ENCODE peak calls at places on chromosomes 2 and 18, in four cellular contexts. Y, H, I and O are unnamed samples.

GRCh38 chr2:202237787-202238233 is 587 bp downstream of the SUMO1 start:
- DNase-seq in Y (no peak), H (peak), I (peak), O (no peak)

GRCh38 chr2:138105358-138105757 is 141.1 kb downstream of the HNMT start:
- DNase-seq in Y (no peak), H (no peak), I (no peak), O (no peak)

GRCh38 chr2:96203130-96204028 is 5.2 kb downstream of the STARD7 start:
- DNase-seq in Y (no peak), H (no peak), I (no peak), O (no peak)

GRCh38 chr2:135701442-135701841 is 40.2 kb upstream of the UBXN4 start:
- DNase-seq in Y (no peak), H (no peak), I (no peak), O (no peak)

GRCh38 chr2:179606141-179606540 is 255.3 kb downstream of the ZNF385B start:
- DNase-seq in Y (no peak), H (no peak), I (no peak), O (no peak)

GRCh38 chr2:239550336-239550735 is 149.5 kb upstream of the HDAC4 start:
- DNase-seq in Y (no peak), H (no peak), I (no peak), O (no peak)

GRCh38 chr2:100109986-100110980 is 32.1 kb downstream of the AFF3 start:
- DNase-seq in Y (no peak), H (no peak), I (no peak), O (no peak)

GRCh38 chr18:34938102-34938501 is 103.1 kb upstream of the MAPRE2 start:
- DNase-seq in Y (no peak), H (no peak), I (no peak), O (no peak)

GRCh38 chr2:201938816-201939180 is 94.9 kb upstream of the FZD7 start:
- DNase-seq in Y (no peak), H (no peak), I (no peak), O (no peak)

GRCh38 chr2:32166115-32166549 is 468 bp downstream of the SLC30A6 start:
- DNase-seq in Y (no peak), H (no peak), I (no peak), O (no peak)

GRCh38 chr2:62304429-62305417 is 108.8 kb downstream of the B3GNT2 start:
- DNase-seq in Y (peak), H (no peak), I (peak), O (peak)

GRCh38 chr2:135799738-135800137 is 37.2 kb downstream of the LCT start:
- DNase-seq in Y (no peak), H (no peak), I (no peak), O (no peak)

GRCh38 chr18:49227456-49227855 is 233.0 kb downstream of the DYM start:
- DNase-seq in Y (no peak), H (no peak), I (no peak), O (no peak)

GRCh38 chr2:236744316-236745105 is 174.9 kb downstream of the ACKR3 start:
- DNase-seq in Y (no peak), H (no peak), I (no peak), O (peak)

GRCh38 chr2:112056626-112056987 is 1.5 kb downstream of the TMEM87B start:
- DNase-seq in Y (no peak), H (no peak), I (no peak), O (no peak)

GRCh38 chr2:162127422-162127821 is 24.6 kb downstream of the GCG start:
- DNase-seq in Y (no peak), H (no peak), I (no peak), O (no peak)

GRCh38 chr2:128601298-128602037 is 282.8 kb upstream of the HS6ST1 start:
- DNase-seq in Y (no peak), H (no peak), I (no peak), O (no peak)

GRCh38 chr2:167964650-167965404 is 282.6 kb downstream of the STK39 start:
- DNase-seq in Y (no peak), H (no peak), I (peak), O (no peak)

GRCh38 chr18:75003089-75003488 is 205.8 kb downstream of the PTGR3 start:
- DNase-seq in Y (no peak), H (no peak), I (no peak), O (no peak)

GRCh38 chr2:190069936-190070696 is 7.6 kb upstream of the MSTN start:
- DNase-seq in Y (no peak), H (no peak), I (peak), O (no peak)

GRCh38 chr2:120992791-120993555 is 257.3 kb downstream of the GLI2 start:
- DNase-seq in Y (no peak), H (no peak), I (no peak), O (peak)

GRCh38 chr18:43935051-43935412 is 657.7 kb upstream of the SYT4 start:
- DNase-seq in Y (no peak), H (no peak), I (no peak), O (no peak)

GRCh38 chr2:20682166-20682565 is 15.2 kb downstream of the GDF7 start:
- DNase-seq in Y (no peak), H (no peak), I (peak), O (no peak)

DNA sequence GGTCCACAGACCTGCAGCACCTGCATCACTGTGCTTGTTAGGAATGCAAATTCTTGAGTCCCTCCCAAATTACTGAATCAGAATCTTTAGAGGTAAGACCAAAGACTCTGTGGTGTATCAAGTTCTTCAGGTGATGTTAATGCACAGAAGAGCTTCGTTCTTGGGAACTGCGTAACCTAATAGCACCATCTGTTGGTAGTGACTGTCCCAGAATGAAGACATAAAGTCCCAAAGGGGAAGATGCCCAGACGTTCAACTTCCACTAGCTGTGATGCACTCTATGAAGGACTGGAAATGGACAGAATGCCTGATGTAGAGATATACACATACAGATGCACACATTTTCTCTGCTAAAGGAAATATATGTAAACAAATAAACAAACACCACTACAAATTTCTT is 576.0 kb downstream of the LRP1B start:
- DNase-seq in Y (no peak), H (no peak), I (peak), O (no peak)
- TF ChIP-seq CTCF in Y (peak), H (peak), I (peak), O (peak)

GRCh38 chr2:4763009-4763408 is 929.2 kb upstream of the SOX11 start:
- DNase-seq in Y (no peak), H (peak), I (peak), O (no peak)
- TF ChIP-seq CTCF in Y (peak), H (peak), I (peak), O (no peak)

GRCh38 chr18:77765468-77765867 is 515.8 kb downstream of the GALR1 start:
- DNase-seq in Y (no peak), H (peak), I (peak), O (no peak)
- TF ChIP-seq CTCF in Y (peak), H (peak), I (peak), O (peak)

DNA sequence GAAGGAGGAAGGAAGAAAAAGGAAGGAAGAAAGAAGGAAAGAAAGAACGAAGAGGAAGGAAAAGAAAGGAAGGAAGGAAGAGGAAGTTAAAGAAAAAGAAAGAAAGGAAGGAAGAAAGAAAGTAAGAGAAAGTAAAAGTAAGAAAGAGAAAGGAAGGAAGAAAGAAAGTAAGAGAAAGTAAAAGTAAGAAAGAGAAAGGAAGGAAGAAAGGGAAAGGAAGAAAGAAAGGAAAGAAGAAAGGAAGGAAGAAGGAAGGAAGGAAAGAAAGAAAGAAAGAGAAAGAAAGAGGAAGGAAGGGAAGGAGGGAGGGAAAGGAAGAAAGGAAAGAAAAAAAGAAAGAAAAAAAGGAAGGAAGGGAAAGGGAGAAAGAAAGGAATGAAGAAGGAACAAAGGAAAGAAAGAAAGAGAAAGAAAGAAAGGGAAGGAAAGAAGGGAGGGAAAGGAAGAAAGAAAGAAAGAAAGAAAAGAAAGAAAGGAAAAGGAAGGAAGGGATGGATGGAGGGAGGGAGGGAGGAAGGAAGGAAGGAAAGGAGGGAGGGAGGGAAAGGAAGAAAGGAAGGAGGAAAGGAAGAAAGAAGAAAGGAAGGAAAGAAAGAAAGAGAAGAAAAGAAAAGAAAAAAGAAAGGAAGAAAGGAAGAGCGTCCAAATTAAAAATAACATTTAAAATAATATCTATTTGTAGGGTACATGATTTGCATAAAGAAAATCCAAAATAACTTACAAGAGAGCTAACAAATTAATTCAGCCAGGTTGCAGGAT is 827.9 kb downstream of the TSN start:
- DNase-seq in Y (no peak), H (no peak), I (no peak), O (no peak)
- TF ChIP-seq CTCF in Y (no peak), H (no peak), I (no peak), O (no peak)

GRCh38 chr2:191349990-191350389 is 104.8 kb downstream of the MYO1B start:
- DNase-seq in Y (no peak), H (no peak), I (no peak), O (no peak)
- TF ChIP-seq CTCF in Y (peak), H (no peak), I (no peak), O (no peak)

DNA sequence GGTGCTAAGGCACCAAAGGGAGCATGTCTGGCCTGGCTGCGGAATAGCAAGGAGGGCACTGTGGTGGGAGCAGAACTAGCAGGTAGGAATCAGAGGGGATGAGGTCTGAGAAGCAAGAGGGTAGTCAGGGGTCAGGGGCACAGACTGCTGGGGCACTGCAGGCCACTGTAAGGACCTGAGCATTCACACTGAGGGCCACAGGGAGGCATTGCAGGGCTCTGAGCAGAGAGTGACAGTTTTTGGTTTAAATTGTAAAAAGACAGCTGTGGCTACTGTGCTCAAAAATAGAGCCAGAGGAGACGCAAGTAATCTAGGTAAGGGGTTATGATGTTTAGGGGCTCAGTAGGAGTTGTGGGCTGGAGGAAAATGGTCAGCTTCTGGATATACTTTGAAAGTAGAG is 41.5 kb downstream of the ARHGAP25 start:
- DNase-seq in Y (no peak), H (no peak), I (no peak), O (no peak)
- TF ChIP-seq CTCF in Y (peak), H (no peak), I (no peak), O (peak)

DNA sequence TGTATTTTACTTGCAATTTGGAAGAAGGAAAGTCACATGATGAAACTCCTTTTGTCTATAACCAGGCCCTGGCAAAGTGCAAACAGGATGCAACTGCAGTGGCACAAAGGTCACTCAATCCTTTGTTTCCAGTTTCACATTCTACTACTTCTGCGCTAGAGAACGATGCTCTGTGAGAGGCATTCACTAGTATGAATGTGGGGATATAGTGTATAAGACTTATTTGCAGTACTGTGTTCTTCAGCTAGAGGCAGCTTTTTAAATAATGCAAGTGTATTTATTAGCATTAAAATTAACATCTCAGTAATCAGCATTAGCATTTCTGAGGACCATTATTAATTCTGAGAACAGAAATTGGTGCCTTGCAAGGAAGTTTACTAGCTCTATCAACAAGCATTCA is 68.9 kb downstream of the PRPF40A start:
- DNase-seq in Y (no peak), H (no peak), I (peak), O (no peak)
- TF ChIP-seq CTCF in Y (peak), H (peak), I (peak), O (no peak)

GRCh38 chr2:53610260-53610659 is 157.3 kb upstream of the CHAC2 start:
- DNase-seq in Y (no peak), H (no peak), I (no peak), O (no peak)

GRCh38 chr2:53609561-53609960 is 158.0 kb upstream of the CHAC2 start:
- DNase-seq in Y (no peak), H (no peak), I (no peak), O (no peak)
- TF ChIP-seq CTCF in Y (no peak), H (no peak), I (no peak), O (no peak)

GRCh38 chr2:18790465-18791171 is 201.2 kb upstream of the NT5C1B start:
- DNase-seq in Y (no peak), H (no peak), I (no peak), O (no peak)

GRCh38 chr2:18791172-18791797 is 201.9 kb upstream of the NT5C1B start:
- DNase-seq in Y (no peak), H (no peak), I (no peak), O (no peak)

GRCh38 chr2:18784245-18784644 is 194.9 kb upstream of the NT5C1B start:
- DNase-seq in Y (no peak), H (no peak), I (no peak), O (no peak)

GRCh38 chr2:18788590-18788989 is 199.2 kb upstream of the NT5C1B start:
- DNase-seq in Y (peak), H (no peak), I (no peak), O (no peak)

DNA sequence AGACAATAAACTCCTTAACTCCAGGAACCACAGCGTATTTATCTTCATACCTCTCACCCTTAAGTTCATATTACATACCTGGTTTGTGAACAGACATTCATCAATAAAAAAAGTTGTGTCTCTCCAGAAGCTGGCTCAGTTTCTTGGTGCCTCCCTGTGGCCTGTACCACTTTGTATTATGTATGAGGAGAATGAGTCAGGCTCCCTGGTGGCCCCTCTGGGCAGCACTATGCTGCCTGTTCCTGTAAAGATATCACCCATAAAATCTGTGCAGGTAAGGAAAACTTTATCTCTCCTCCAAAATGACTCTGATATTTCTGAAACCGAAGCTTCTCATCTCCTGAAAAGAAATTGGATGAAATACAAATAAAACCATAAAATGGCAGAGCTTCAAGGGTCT is 198.4 kb upstream of the NT5C1B start:
- DNase-seq in Y (no peak), H (no peak), I (no peak), O (no peak)
- TF ChIP-seq CTCF in Y (no peak), H (peak), I (no peak), O (no peak)

GRCh38 chr2:54708584-54709340 is 14.7 kb upstream of the EML6 start:
- DNase-seq in Y (peak), H (peak), I (peak), O (no peak)
- TF ChIP-seq CTCF in Y (peak), H (no peak), I (no peak), O (no peak)